ENCODE peak calls at places on chromosomes 5 and 9, in four cellular contexts. B, J, E and G are unnamed samples.
A peak's percentile ranks its signal among the peaks of the same experiment; 100 is the strongest.

GRCh38 chr5:111016801-111017200 is 54.7 kb upstream of the TSLP start:
- DNase-seq in J (no peak), E (no peak), B (no peak), G (no peak)

GRCh38 chr9:34630402-34631154 is 1.7 kb upstream of the ARID3C start:
- DNase-seq in J (no peak), B (no peak), E (no peak), G (no peak)

GRCh38 chr9:14309403-14309802 is 4.5 kb downstream of the NFIB start:
- DNase-seq in B (no peak), J (no peak), E (no peak), G (no peak)

GRCh38 chr5:151675225-151675955 is 11.3 kb downstream of the SPARC start:
- DNase-seq in E (no peak), J (no peak), B (no peak), G (no peak)

GRCh38 chr5:107157811-107158210 is 512.9 kb downstream of the EFNA5 start:
- DNase-seq in J (no peak), B (no peak), E (no peak), G (no peak)

GRCh38 chr9:19028835-19029451 is 4.1 kb downstream of the SAXO1 start:
- DNase-seq in B (peak; percentile 12), J (peak; percentile 36), E (peak; percentile 18), G (peak; percentile 60)

GRCh38 chr5:142032747-142033631 is 20.2 kb upstream of the GNPDA1 start:
- DNase-seq in J (no peak), E (no peak), B (no peak), G (no peak)

GRCh38 chr9:17587113-17587512 is 8.2 kb downstream of the SH3GL2 start:
- DNase-seq in B (no peak), E (no peak), J (no peak), G (no peak)

GRCh38 chr9:121249563-121249962 is 18.4 kb upstream of the GSN start:
- DNase-seq in E (no peak), J (no peak), B (no peak), G (no peak)

GRCh38 chr5:84239509-84239908 is 145.2 kb downstream of the EDIL3 start:
- DNase-seq in J (no peak), E (no peak), B (peak; percentile 17), G (no peak)

GRCh38 chr9:98251554-98251953 is 3.9 kb downstream of the TBC1D2 start:
- DNase-seq in B (peak; percentile 72), J (peak; percentile 34), E (no peak), G (no peak)

GRCh38 chr9:98253563-98253962 is 1.9 kb downstream of the TBC1D2 start:
- DNase-seq in B (peak; percentile 42), E (no peak), J (no peak), G (no peak)

GRCh38 chr9:98249774-98250173 is 5.7 kb downstream of the TBC1D2 start:
- DNase-seq in B (no peak), E (no peak), J (no peak), G (no peak)

GRCh38 chr9:98248737-98249474 is 6.5 kb downstream of the TBC1D2 start:
- DNase-seq in E (no peak), B (peak; percentile 75), J (peak; percentile 82), G (peak; percentile 87)

GRCh38 chr9:98247826-98248657 is 7.4 kb downstream of the TBC1D2 start:
- DNase-seq in B (no peak), J (no peak), E (no peak), G (no peak)
- H3K4me1 ChIP-seq in B (peaks cover 97% of the 10 kb centered on the region), J (peaks cover 6% of the 10 kb centered on the region), E (peaks cover 5% of the 10 kb centered on the region), G (peaks cover 8% of the 10 kb centered on the region)

DNA sequence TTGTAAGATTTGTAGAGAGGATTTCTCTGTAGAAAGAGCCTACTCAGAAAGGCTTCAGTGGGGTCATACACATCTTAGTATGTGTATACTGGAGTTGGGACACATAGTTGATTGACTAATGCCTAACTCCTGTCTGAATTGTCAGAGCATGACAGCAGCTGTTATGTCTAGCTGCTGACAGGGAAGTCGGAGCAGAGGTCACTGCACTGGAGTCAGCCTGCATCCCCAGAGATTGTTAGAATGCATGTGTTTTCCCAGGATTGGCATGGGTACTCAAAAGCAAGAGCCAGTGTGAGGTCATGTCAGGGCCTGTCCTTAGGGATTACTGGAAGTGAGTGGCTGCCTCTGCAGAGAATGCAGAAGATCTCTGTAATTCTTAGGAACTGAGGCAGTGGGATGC is 82.7 kb downstream of the ITGA1 start:
- DNase-seq in B (no peak), J (peak; percentile 45), E (no peak), G (peak; percentile 24)
- H3K27ac ChIP-seq in B (no peak overlapping the region), J (no peak overlapping the region), E (no peak overlapping the region), G (no peak overlapping the region)

GRCh38 chr5:175815126-175815913 is 56.1 kb upstream of the CPLX2 start:
- DNase-seq in B (no peak), J (no peak), E (no peak), G (no peak)

GRCh38 chr5:175811594-175811993 is 59.8 kb upstream of the CPLX2 start:
- DNase-seq in J (no peak), E (no peak), B (no peak), G (no peak)

GRCh38 chr5:175816348-175816747 is 55.0 kb upstream of the CPLX2 start:
- DNase-seq in J (no peak), B (no peak), E (no peak), G (no peak)

GRCh38 chr5:175813943-175814630 is 57.3 kb upstream of the CPLX2 start:
- DNase-seq in B (no peak), E (no peak), J (no peak), G (no peak)

GRCh38 chr5:175814676-175815075 is 56.7 kb upstream of the CPLX2 start:
- DNase-seq in B (peak; percentile 71), E (no peak), J (no peak), G (no peak)
- H3K4me3 ChIP-seq in B (no peak overlapping the region), E (no peak overlapping the region), J (no peak overlapping the region), G (no peak overlapping the region)

GRCh38 chr9:79581794-79582193 is 10.0 kb downstream of the TLE4 start:
- DNase-seq in B (no peak), J (no peak), E (peak; percentile 76), G (no peak)

GRCh38 chr9:79588488-79588887 is 16.7 kb downstream of the TLE4 start:
- DNase-seq in E (no peak), J (no peak), B (no peak), G (no peak)

GRCh38 chr9:79581388-79581787 is 9.6 kb downstream of the TLE4 start:
- DNase-seq in B (no peak), E (no peak), J (no peak), G (no peak)

GRCh38 chr9:79583957-79584654 is 12.3 kb downstream of the TLE4 start:
- DNase-seq in B (no peak), E (peak; percentile 23), J (peak; percentile 58), G (peak; percentile 44)

DNA sequence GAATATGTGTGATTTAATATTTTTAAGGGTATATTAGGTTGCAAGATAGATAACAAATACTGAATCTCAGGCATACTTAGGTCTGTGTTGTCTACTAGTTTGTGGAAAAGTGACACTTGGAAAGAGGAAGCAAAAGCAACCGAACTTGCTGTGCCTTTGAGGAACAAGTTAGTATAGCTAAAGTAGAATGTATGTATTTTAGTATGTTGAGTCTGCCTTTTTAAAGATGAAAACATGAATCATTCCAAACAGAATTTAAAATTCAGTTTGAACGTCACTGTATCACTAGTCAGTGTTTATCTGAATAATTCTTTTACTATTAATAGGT is 12.9 kb downstream of the TLE4 start:
- DNase-seq in E (no peak), J (no peak), B (no peak), G (no peak)
- H3K4me1 ChIP-seq in E (peaks cover 49% of the 10 kb centered on the region), J (no peaks in the 10 kb centered on the region), B (no peaks in the 10 kb centered on the region), G (peaks cover 8% of the 10 kb centered on the region)

DNA sequence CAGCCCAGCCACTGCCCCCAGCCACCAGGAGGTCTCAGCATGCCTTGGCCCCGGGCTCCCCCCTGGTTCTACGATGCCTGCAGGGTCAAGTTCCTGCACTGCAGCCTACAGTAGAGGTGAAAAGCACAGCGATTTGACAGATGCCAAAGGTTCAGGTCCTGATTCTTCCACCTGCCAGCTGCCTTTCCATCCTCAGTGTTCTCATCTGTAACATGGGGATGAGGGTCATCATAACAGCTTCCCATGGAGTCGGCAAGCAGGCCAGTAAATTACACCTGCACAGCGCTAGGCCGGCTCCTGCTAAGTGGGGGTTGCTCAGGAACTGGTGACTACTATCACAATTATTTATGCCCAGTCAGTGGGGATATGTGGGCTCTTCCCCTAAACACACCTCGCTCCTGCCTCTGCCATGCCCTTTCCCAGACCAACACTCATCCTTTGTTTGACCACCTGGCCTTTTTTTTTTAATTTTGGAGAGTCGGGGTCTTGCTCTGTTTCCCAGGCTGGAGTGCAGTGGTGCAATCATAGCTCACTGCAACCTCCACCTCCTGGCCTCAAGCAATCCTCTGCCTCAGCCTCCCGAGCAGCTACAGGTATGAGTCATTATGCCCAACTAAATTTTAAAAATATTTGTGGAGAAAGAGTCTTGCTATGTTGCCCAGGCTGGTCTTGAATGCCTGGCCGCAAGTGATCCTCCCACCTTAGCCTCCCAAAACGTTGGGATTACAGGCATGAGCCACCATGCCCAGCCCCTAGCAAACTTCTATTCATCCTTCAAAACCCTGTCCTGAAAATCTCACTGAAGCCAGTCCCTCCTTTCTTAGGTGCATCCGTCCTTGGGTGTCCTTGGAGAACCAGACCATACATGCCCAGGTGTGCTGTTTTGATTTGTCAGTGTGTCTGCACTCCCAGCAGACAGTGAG is 6.4 kb downstream of the ENG start:
- DNase-seq in J (no peak), B (no peak), E (no peak), G (no peak)
- H3K27ac ChIP-seq in J (peak overlapping the region; percentile 94), B (no peak overlapping the region), E (no peak overlapping the region), G (peak overlapping the region; percentile 89)

GRCh38 chr5:3596261-3596825 is 711 bp downstream of the IRX1 start:
- DNase-seq in J (no peak), B (no peak), E (no peak), G (no peak)

GRCh38 chr5:3598725-3599282 is 3.2 kb downstream of the IRX1 start:
- DNase-seq in E (no peak), B (no peak), J (no peak), G (no peak)

GRCh38 chr5:3598236-3598635 is 2.6 kb downstream of the IRX1 start:
- DNase-seq in J (no peak), B (no peak), E (no peak), G (no peak)

GRCh38 chr5:3597002-3597726 is 1.5 kb downstream of the IRX1 start:
- DNase-seq in E (no peak), J (no peak), B (no peak), G (no peak)

GRCh38 chr5:3597727-3598082 is 2.1 kb downstream of the IRX1 start:
- DNase-seq in J (no peak), E (no peak), B (no peak), G (no peak)
- H3K4me3 ChIP-seq in J (no peak overlapping the region), E (no peak overlapping the region), B (no peak overlapping the region), G (no peak overlapping the region)